ENCODE peak calls at places on chromosomes 4 and X, in eight cellular contexts. L, W, C, S, Z, J, R and I are unnamed samples.

GRCh38 chr4:11428701-11429571 is at the start of gene HS3ST1:
- DNase-seq in L (no peak), W (peak; percentile 95), C (no peak), S (peak; percentile 68), Z (peak; percentile 75), J (peak; percentile 86), R (no peak), I (no peak)

GRCh38 chr4:48877827-48878535 is 28.6 kb downstream of the OCIAD2 start:
- DNase-seq in L (no peak), W (no peak), C (no peak), S (no peak), Z (no peak), J (no peak), R (no peak), I (no peak)

GRCh38 chr4:79864470-79865190 is 208.4 kb downstream of the ANTXR2 start:
- DNase-seq in L (no peak), W (peak; percentile 97), C (no peak), S (no peak), Z (no peak), J (no peak), R (no peak), I (no peak)

GRCh38 chrX:48458711-48459110 is 11.3 kb downstream of the SLC38A5 start:
- DNase-seq in L (no peak), W (no peak), C (no peak), S (no peak), Z (no peak), J (no peak), R (no peak), I (no peak)

GRCh38 chr4:186946682-186947294 is 223.1 kb upstream of the FAT1 start:
- DNase-seq in L (no peak), W (no peak), C (no peak), S (peak; percentile 51), Z (peak; percentile 65), J (peak; percentile 60), R (no peak), I (peak; percentile 64)

GRCh38 chr4:151291485-151291884 is 14.5 kb downstream of the PRSS48 start:
- DNase-seq in L (no peak), W (no peak), C (no peak), S (no peak), Z (no peak), J (no peak), R (peak; percentile 20), I (peak; percentile 24)

GRCh38 chr4:5517372-5517771 is 191.0 kb downstream of the EVC2 start:
- DNase-seq in L (no peak), W (no peak), C (no peak), S (no peak), Z (no peak), J (no peak), R (no peak), I (no peak)

GRCh38 chr4:94544811-94545210 is 93.1 kb downstream of the PDLIM5 start:
- DNase-seq in L (no peak), W (no peak), C (no peak), S (no peak), Z (no peak), J (no peak), R (no peak), I (no peak)

GRCh38 chr4:98447648-98448047 is 186.5 kb downstream of the RAP1GDS1 start:
- DNase-seq in L (no peak), W (no peak), C (no peak), S (peak; percentile 28), Z (peak; percentile 48), J (no peak), R (no peak), I (no peak)

GRCh38 chr4:118712872-118713271 is 27.7 kb downstream of the METTL14 start:
- DNase-seq in L (no peak), W (no peak), C (no peak), S (no peak), Z (no peak), J (no peak), R (no peak), I (no peak)

GRCh38 chrX:2894885-2895292 is 34.2 kb downstream of the ARSD start:
- DNase-seq in L (no peak), W (no peak), C (no peak), S (no peak), Z (peak; percentile 10), J (no peak), R (peak; percentile 5), I (peak; percentile 81)

GRCh38 chr4:72767903-72768817 is 199.1 kb upstream of the ADAMTS3 start:
- DNase-seq in L (no peak), W (no peak), C (no peak), S (no peak), Z (peak; percentile 24), J (no peak), R (peak; percentile 79), I (peak; percentile 54)

GRCh38 chr4:144782345-144782744 is 136.4 kb downstream of the HHIP start:
- DNase-seq in L (no peak), W (no peak), C (no peak), S (no peak), Z (no peak), J (no peak), R (no peak), I (no peak)

GRCh38 chr4:174406416-174406815 is 115.9 kb downstream of the HPGD start:
- DNase-seq in L (no peak), W (no peak), C (no peak), S (no peak), Z (no peak), J (no peak), R (no peak), I (no peak)

GRCh38 chr4:153806073-153806472 is 17.2 kb upstream of the SFRP2 start:
- DNase-seq in L (no peak), W (no peak), C (no peak), S (no peak), Z (no peak), J (no peak), R (no peak), I (no peak)

GRCh38 chrX:79440336-79440735 is 73.2 kb upstream of the ITM2A start:
- DNase-seq in L (no peak), W (no peak), C (no peak), S (no peak), Z (no peak), J (no peak), R (no peak), I (no peak)